ENCODE peak calls at places on chromosomes 7 and 10, in six cellular contexts. I, W, N, X, E and S are unnamed samples.

GRCh38 chr10:93383562-93383981 is 98.6 kb downstream of the MYOF start:
- DNase-seq in E (peak), X (no peak), N (peak), W (peak), I (no peak), S (peak)

GRCh38 chr10:60149003-60149402 is 240.7 kb downstream of the ANK3 start:
- DNase-seq in N (peak), X (no peak), I (no peak), W (peak), E (no peak), S (peak)

GRCh38 chr10:34580643-34581042 is 234.5 kb downstream of the PARD3 start:
- DNase-seq in X (no peak), N (peak), E (no peak), I (no peak), W (peak), S (peak)

GRCh38 chr10:74081192-74081803 is 69.3 kb downstream of the AP3M1 start:
- DNase-seq in X (peak), N (peak), W (peak), E (peak), I (no peak), S (peak)

GRCh38 chr7:47967123-47967522 is 12.3 kb downstream of the HUS1 start:
- DNase-seq in X (no peak), W (no peak), E (no peak), I (no peak), N (no peak), S (no peak)

GRCh38 chr7:149816794-149817193 is 21.4 kb upstream of the ZNF862 start:
- DNase-seq in W (no peak), E (no peak), X (no peak), I (no peak), N (no peak), S (no peak)

GRCh38 chr10:19987931-19988330 is 171.7 kb downstream of the PLXDC2 start:
- DNase-seq in N (no peak), X (no peak), E (no peak), W (no peak), I (no peak), S (no peak)

GRCh38 chr7:1537631-1538412 is 7.3 kb downstream of the MAFK start:
- DNase-seq in E (peak), I (peak), X (peak), W (peak), N (peak), S (peak)

GRCh38 chr10:22148956-22149355 is 68.9 kb downstream of the EBLN1 start:
- DNase-seq in W (peak), X (no peak), N (peak), E (no peak), I (no peak), S (peak)

GRCh38 chr10:17742918-17743317 is 9.1 kb upstream of the TMEM236 start:
- DNase-seq in I (peak), W (peak), X (peak), N (peak), E (no peak), S (peak)

GRCh38 chr10:103731609-103732270 is 123.6 kb downstream of the SH3PXD2A start:
- DNase-seq in I (no peak), W (no peak), X (no peak), E (no peak), N (no peak), S (no peak)

GRCh38 chr10:132549416-132549815 is 11.8 kb downstream of the INPP5A start:
- DNase-seq in W (no peak), X (no peak), I (peak), E (no peak), N (no peak), S (no peak)

GRCh38 chr7:842436-843031 is 10.3 kb downstream of the SUN1 start:
- DNase-seq in N (no peak), X (peak), W (no peak), E (no peak), I (no peak), S (no peak)

GRCh38 chr7:150876817-150877526 is 24.7 kb downstream of the AOC1 start:
- DNase-seq in W (peak), N (peak), E (peak), X (no peak), I (no peak), S (peak)

GRCh38 chr10:105734479-105734878 is 1093.4 kb downstream of the SORCS3 start:
- DNase-seq in E (no peak), N (no peak), W (no peak), I (no peak), X (no peak), S (no peak)

GRCh38 chr7:124489925-124490324 is 275.7 kb downstream of the GPR37 start:
- DNase-seq in N (no peak), E (no peak), X (no peak), I (no peak), W (no peak), S (no peak)

GRCh38 chr10:22682237-22683192 is 31.9 kb downstream of the PIP4K2A start:
- DNase-seq in W (peak), X (no peak), N (peak), I (no peak), E (no peak), S (peak)

GRCh38 chr10:24952146-24952700 is at the start of gene PRTFDC1:
- DNase-seq in N (peak), E (no peak), W (peak), I (peak), X (peak), S (no peak)

GRCh38 chr7:96547371-96547811 is 162.3 kb downstream of the SEM1 start:
- DNase-seq in N (no peak), I (no peak), E (no peak), X (no peak), W (no peak), S (no peak)

GRCh38 chr7:40570218-40570617 is 435.4 kb downstream of the SUGCT start:
- DNase-seq in I (no peak), E (no peak), X (no peak), N (peak), W (peak), S (peak)

GRCh38 chr10:11684717-11685645 is 57.2 kb upstream of the ECHDC3 start:
- DNase-seq in E (peak), W (peak), X (peak), I (peak), N (peak), S (peak)

GRCh38 chr7:151168022-151168786 is 710 bp upstream of the GBX1 start:
- DNase-seq in N (peak), E (no peak), I (no peak), X (no peak), W (no peak), S (no peak)

GRCh38 chr7:66847879-66848810 is 72.9 kb upstream of the TMEM248 start:
- DNase-seq in I (no peak), N (peak), E (peak), W (peak), X (no peak), S (peak)

GRCh38 chr7:44056681-44057080 is 8.7 kb downstream of the PGAM2 start:
- DNase-seq in E (no peak), W (no peak), X (no peak), I (peak), N (no peak), S (no peak)

GRCh38 chr7:101848168-101848951 is 30.9 kb downstream of the CUX1 start:
- DNase-seq in N (no peak), E (no peak), W (no peak), X (no peak), I (no peak), S (no peak)

GRCh38 chr7:50614721-50615518 is 49.7 kb upstream of the DDC start:
- DNase-seq in W (no peak), X (no peak), E (no peak), I (no peak), N (peak), S (peak)

GRCh38 chr10:9362721-9363120 is 1308.2 kb downstream of the GATA3 start:
- DNase-seq in N (no peak), X (no peak), E (no peak), I (no peak), W (no peak), S (no peak)

GRCh38 chr10:69362471-69362954 is 54.2 kb downstream of the TACR2 start:
- DNase-seq in I (peak), E (peak), W (peak), X (no peak), N (peak), S (peak)

GRCh38 chr7:134702366-134703240 is 56.0 kb downstream of the BPGM start:
- DNase-seq in E (no peak), X (no peak), I (no peak), W (no peak), N (no peak), S (no peak)

GRCh38 chr10:35079763-35080162 is 10.4 kb downstream of the CUL2 start:
- DNase-seq in W (peak), I (no peak), X (no peak), E (peak), N (peak), S (peak)

GRCh38 chr7:44461387-44461786 is 29.1 kb downstream of the NUDCD3 start:
- DNase-seq in E (peak), I (no peak), W (peak), N (peak), X (no peak), S (peak)

GRCh38 chr10:137031-137430 is 1.8 kb downstream of the ZMYND11 start:
- DNase-seq in I (no peak), X (no peak), W (peak), E (no peak), N (peak), S (peak)

GRCh38 chr7:3294432-3295100 is 6.5 kb upstream of the SDK1 start:
- DNase-seq in I (no peak), X (no peak), E (no peak), W (no peak), N (no peak), S (no peak)

GRCh38 chr7:149626972-149627371 is 129.4 kb upstream of the ZNF746 start:
- DNase-seq in X (no peak), W (no peak), I (no peak), N (no peak), E (no peak), S (no peak)

GRCh38 chr7:141700848-141701371 is 1.1 kb downstream of the DENND11 start:
- DNase-seq in X (no peak), W (peak), I (no peak), N (no peak), E (no peak), S (no peak)

GRCh38 chr10:75788394-75789205 is 357.2 kb downstream of the LRMDA start:
- DNase-seq in E (no peak), W (peak), I (no peak), N (peak), X (no peak), S (peak)

GRCh38 chr7:20395094-20395493 is 64.4 kb downstream of the ITGB8 start:
- DNase-seq in I (no peak), E (no peak), W (peak), N (peak), X (no peak), S (peak)

GRCh38 chr10:23262928-23263327 is 70.8 kb downstream of the PTF1A start:
- DNase-seq in E (no peak), W (no peak), I (no peak), N (no peak), X (no peak), S (no peak)

GRCh38 chr10:31819393-31819820 is 109.2 kb downstream of the ARHGAP12 start:
- DNase-seq in X (no peak), W (no peak), N (peak), E (peak), I (peak), S (peak)